ENCODE peak calls at places on chromosomes 11 and 22, in six cellular contexts. A is skeletal muscle cell; V is HCT116; B is activated CD4-positive, alpha-beta T cell treated with anti-CD3 and anti-CD28 coated beads for 4 hours; D is NCI-H446; T is AG10803. R is an unnamed sample.

GRCh38 chr11:65440831-65441499 is 18.4 kb downstream of the NEAT1 start:
- DNase-seq in D (no peak), B (no peak), A (no peak), V (no peak), T (peak), R (peak)

GRCh38 chr11:19982761-19983495 is 177.3 kb downstream of the DBX1 start:
- DNase-seq in A (no peak), V (no peak), T (no peak), B (no peak), D (no peak), R (no peak)

GRCh38 chr11:116478676-116479075 is 294.1 kb downstream of the BUD13 start:
- DNase-seq in T (no peak), V (no peak), D (no peak), B (no peak), A (no peak), R (no peak)

GRCh38 chr11:3014314-3014938 is 22.3 kb upstream of the NAP1L4 start:
- DNase-seq in V (no peak), B (peak), D (no peak), A (no peak), T (no peak), R (no peak)

GRCh38 chr22:16783930-16784354 is 41.3 kb downstream of the XKR3 start:
- DNase-seq in V (peak), B (no peak), A (no peak), T (no peak), D (peak), R (no peak)

GRCh38 chr11:76604081-76604601 is 66.4 kb downstream of the LRRC32 start:
- DNase-seq in V (no peak), T (no peak), A (no peak), D (peak), B (no peak), R (no peak)

GRCh38 chr11:4167758-4168157 is 73.2 kb downstream of the RRM1 start:
- DNase-seq in D (no peak), A (no peak), T (no peak), V (no peak), B (no peak), R (no peak)

GRCh38 chr11:121524233-121524631 is 71.5 kb upstream of the SORL1-AS1 start:
- DNase-seq in T (peak), V (no peak), A (no peak), B (no peak), D (no peak), R (no peak)

GRCh38 chr22:19151329-19152191 is 1.5 kb upstream of the GSC2 start:
- DNase-seq in T (no peak), D (no peak), V (no peak), A (no peak), B (no peak), R (no peak)

R was measured in HS-5.